ENCODE peak calls at places on chromosomes 7 and 10, in seven cellular contexts. O, F, K, N, M, U and S are unnamed samples.

GRCh38 chr7:128390871-128391565 is 18.8 kb downstream of the IMPDH1 start:
- DNase-seq in U (no peak), F (no peak), K (no peak), O (peak; percentile 85), N (no peak), M (no peak), S (no peak)

GRCh38 chr7:24756545-24756988 is 697 bp downstream of the GSDME start:
- DNase-seq in M (no peak), U (no peak), N (no peak), F (peak; percentile 54), O (no peak), K (no peak), S (no peak)

GRCh38 chr10:99232357-99232999 is 3.2 kb downstream of the HPSE2 start:
- DNase-seq in M (no peak), N (peak; percentile 78), U (no peak), K (peak; percentile 18), O (no peak), F (no peak), S (no peak)

GRCh38 chr7:114502454-114503254 is 88.0 kb downstream of the FOXP2 start:
- DNase-seq in M (no peak), K (peak; percentile 67), U (no peak), N (no peak), O (no peak), F (no peak), S (no peak)

GRCh38 chr7:43583424-43584199 is 704 bp downstream of the STK17A start:
- DNase-seq in N (peak; percentile 84), O (peak; percentile 62), U (peak; percentile 30), F (peak; percentile 83), M (no peak), K (peak; percentile 55), S (peak; percentile 77)

GRCh38 chr10:91296471-91296870 is 76.0 kb downstream of the PCGF5 start:
- DNase-seq in U (no peak), O (no peak), M (no peak), N (no peak), F (no peak), K (peak; percentile 40), S (no peak)

GRCh38 chr7:142088022-142088714 is 23.4 kb upstream of the MGAM2 start:
- DNase-seq in F (no peak), U (no peak), N (no peak), O (no peak), M (no peak), K (no peak), S (no peak)

GRCh38 chr10:93313798-93314197 is 168.3 kb downstream of the MYOF start:
- DNase-seq in U (no peak), O (no peak), K (no peak), F (no peak), N (no peak), M (no peak), S (no peak)

GRCh38 chr10:76324283-76324682 is 892.9 kb downstream of the LRMDA start:
- DNase-seq in U (peak; percentile 15), K (no peak), N (peak; percentile 90), O (no peak), F (peak; percentile 70), M (no peak), S (no peak)

GRCh38 chr7:24949884-24950283 is 30.1 kb downstream of the OSBPL3 start:
- DNase-seq in M (no peak), K (no peak), U (no peak), F (no peak), O (no peak), N (no peak), S (no peak)

GRCh38 chr7:117323877-117324699 is 1.2 kb upstream of the WNT2 start:
- DNase-seq in F (peak; percentile 68), U (no peak), M (no peak), K (peak; percentile 70), O (peak; percentile 74), N (no peak), S (peak; percentile 13)

GRCh38 chr7:46396501-46396900 is 475.4 kb upstream of the IGFBP3 start:
- DNase-seq in M (no peak), U (no peak), K (no peak), N (no peak), F (no peak), O (no peak), S (no peak)

GRCh38 chr10:24716295-24716694 is 7.4 kb downstream of the ARHGAP21 start:
- DNase-seq in K (no peak), U (no peak), F (no peak), M (no peak), N (no peak), O (no peak), S (no peak)

GRCh38 chr10:100600218-100600617 is 64.5 kb downstream of the HIF1AN start:
- DNase-seq in U (no peak), F (no peak), O (no peak), M (no peak), N (no peak), K (no peak), S (no peak)

GRCh38 chr10:124697837-124698559 is 46.2 kb downstream of the FAM53B start:
- DNase-seq in O (peak; percentile 63), U (no peak), M (no peak), N (no peak), F (peak; percentile 67), K (no peak), S (no peak)

GRCh38 chr10:112208981-112209380 is 25.4 kb upstream of the GPAM start:
- DNase-seq in U (no peak), N (no peak), K (no peak), O (no peak), M (no peak), F (no peak), S (no peak)

GRCh38 chr7:147492621-147493020 is 1097.9 kb upstream of the C7orf33 start:
- DNase-seq in K (peak; percentile 23), M (no peak), N (no peak), O (peak; percentile 71), U (no peak), F (no peak), S (no peak)

GRCh38 chr10:31590023-31590800 is 271.2 kb downstream of the ZEB1 start:
- DNase-seq in O (no peak), F (no peak), M (no peak), K (peak; percentile 31), U (no peak), N (no peak), S (no peak)

GRCh38 chr7:95798401-95798930 is 26.1 kb downstream of the DYNC1I1 start:
- DNase-seq in K (no peak), M (no peak), U (no peak), N (no peak), F (no peak), O (peak; percentile 35), S (no peak)

GRCh38 chr10:31319602-31320178 is 674 bp downstream of the ZEB1 start:
- DNase-seq in U (no peak), F (peak; percentile 41), M (no peak), K (no peak), O (peak; percentile 58), N (no peak), S (no peak)

GRCh38 chr7:15323545-15323944 is 238.3 kb downstream of the AGMO start:
- DNase-seq in U (no peak), F (no peak), O (no peak), K (peak; percentile 48), M (no peak), N (no peak), S (no peak)

DNA sequence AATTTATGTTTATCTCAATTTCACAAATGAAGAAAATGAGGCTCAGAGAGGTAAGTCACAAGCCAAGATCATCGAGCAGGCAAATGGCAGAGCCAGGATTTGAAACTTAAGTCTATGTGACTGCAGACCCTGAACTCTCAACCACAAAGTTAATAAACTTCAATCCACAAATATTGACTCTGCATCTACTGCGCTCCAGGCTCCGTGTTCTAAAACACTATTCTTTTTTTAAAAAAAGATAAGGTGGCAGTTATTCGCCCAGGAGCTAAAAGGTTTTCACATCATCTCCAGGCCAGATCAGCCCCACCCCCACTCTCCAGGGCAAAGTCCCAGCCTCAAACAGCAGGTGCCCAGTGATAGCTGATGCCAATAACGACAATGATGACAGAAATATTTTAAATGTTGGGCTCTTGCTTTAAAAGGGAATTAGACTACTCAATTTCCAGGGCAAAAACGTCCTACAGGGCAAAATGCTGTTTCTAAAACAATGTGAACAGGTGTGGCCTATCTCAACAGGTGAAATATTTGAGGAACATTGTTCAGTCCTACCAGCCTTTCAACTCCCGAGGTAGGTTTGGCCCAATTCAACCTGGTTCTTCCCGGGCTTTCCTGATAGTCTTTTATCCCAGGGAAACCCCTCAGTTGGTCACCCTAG is 85.2 kb downstream of the SORBS1 start:
- DNase-seq in O (no peak), U (no peak), M (no peak), K (no peak), N (no peak), F (no peak), S (no peak)
- H3K4me1 ChIP-seq in O (no peaks in the 10 kb centered on the region), U (peaks cover 82% of the 10 kb centered on the region), M (peaks cover 14% of the 10 kb centered on the region), K (peaks cover 65% of the 10 kb centered on the region), N (peaks cover 8% of the 10 kb centered on the region), F (peaks cover 16% of the 10 kb centered on the region), S (no peaks in the 10 kb centered on the region)

GRCh38 chr10:8297951-8298350 is 243.5 kb downstream of the GATA3 start:
- DNase-seq in N (no peak), O (no peak), U (no peak), K (no peak), M (no peak), F (no peak), S (no peak)

GRCh38 chr10:8296090-8296741 is 241.7 kb downstream of the GATA3 start:
- DNase-seq in N (no peak), K (no peak), M (no peak), U (no peak), F (no peak), O (no peak), S (no peak)

GRCh38 chr10:8296742-8297101 is 242.2 kb downstream of the GATA3 start:
- DNase-seq in O (no peak), N (no peak), F (no peak), K (no peak), M (no peak), U (no peak), S (no peak)

GRCh38 chr10:8295311-8295710 is 240.8 kb downstream of the GATA3 start:
- DNase-seq in K (no peak), F (no peak), U (no peak), O (no peak), N (no peak), M (no peak), S (no peak)

GRCh38 chr10:8297107-8297506 is 242.6 kb downstream of the GATA3 start:
- DNase-seq in K (no peak), F (no peak), N (no peak), M (no peak), U (no peak), O (no peak), S (no peak)
- H3K27me3 ChIP-seq in K (peaks cover 94% of the 10 kb centered on the region), F (no peaks in the 10 kb centered on the region), N (peaks cover 6% of the 10 kb centered on the region), M (no peaks in the 10 kb centered on the region), U (no peaks in the 10 kb centered on the region), O (no peaks in the 10 kb centered on the region), S (no peaks in the 10 kb centered on the region)

DNA sequence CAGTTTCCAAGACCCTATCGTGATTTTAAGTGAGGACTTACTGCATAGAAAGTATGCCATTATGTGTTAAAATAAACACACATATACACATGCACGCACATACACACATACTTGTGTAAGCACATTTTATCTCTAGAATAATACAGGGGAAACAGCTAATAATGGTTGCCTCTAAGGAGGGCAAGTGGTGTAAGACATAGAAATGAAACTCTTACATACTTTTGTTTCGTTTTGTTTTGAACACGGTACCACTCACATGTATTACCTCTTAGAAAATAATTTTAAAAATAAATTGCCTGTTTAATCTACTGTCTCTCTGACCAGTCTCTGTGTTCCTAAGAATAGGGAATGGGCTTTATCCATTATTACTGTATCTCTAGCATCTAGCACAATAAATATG is 49.2 kb downstream of the HERPUD2 start:
- DNase-seq in M (no peak), K (no peak), U (no peak), N (no peak), O (no peak), F (no peak), S (no peak)
- H3K4me3 ChIP-seq in M (no peak overlapping the region), K (no peak overlapping the region), U (no peak overlapping the region), N (no peak overlapping the region), O (no peak overlapping the region), F (no peak overlapping the region), S (no peak overlapping the region)

GRCh38 chr10:109994711-109995110 is 13.1 kb upstream of the ADD3 start:
- DNase-seq in M (no peak), O (no peak), N (no peak), U (no peak), K (no peak), F (no peak), S (no peak)
- H3K4me1 ChIP-seq in M (no peaks in the 10 kb centered on the region), O (peaks cover 19% of the 10 kb centered on the region), N (no peaks in the 10 kb centered on the region), U (peaks cover 15% of the 10 kb centered on the region), K (peaks cover 3% of the 10 kb centered on the region), F (no peaks in the 10 kb centered on the region), S (no peaks in the 10 kb centered on the region)